ENCODE peak calls at places on chromosomes 2 and 18, in four cellular contexts. U is progenitor cell of endocrine pancreas, V is body of pancreas, B is left lung. J is an unnamed sample.

GRCh38 chr2:80302465-80303005 is 2.0 kb downstream of the LRRTM1 start:
- DNase-seq in U (no peak), V (no peak), B (no peak), J (peak; percentile 22)

GRCh38 chr2:9191044-9191481 is 15.5 kb upstream of the ASAP2 start:
- DNase-seq in U (no peak), V (peak; percentile 87), B (peak; percentile 63), J (peak; percentile 44)

GRCh38 chr18:36729197-36729596 is 99.6 kb downstream of the TPGS2 start:
- DNase-seq in U (no peak), V (no peak), B (no peak), J (no peak)

GRCh38 chr2:158935617-158936016 is 32.8 kb upstream of the TANC1 start:
- DNase-seq in U (no peak), V (no peak), B (no peak), J (no peak)

GRCh38 chr2:212528106-212528856 is 10.3 kb downstream of the ERBB4 start:
- DNase-seq in U (no peak), V (no peak), B (no peak), J (no peak)

GRCh38 chr2:45199973-45200372 is 190.7 kb upstream of the SIX2 start:
- DNase-seq in U (no peak), V (no peak), B (no peak), J (no peak)

GRCh38 chr2:100781523-100782375 is 38.2 kb upstream of the NPAS2 start:
- DNase-seq in U (no peak), V (no peak), B (no peak), J (no peak)

GRCh38 chr2:230208576-230208975 is 11.2 kb downstream of the SP110 start:
- DNase-seq in U (no peak), V (no peak), B (no peak), J (no peak)

GRCh38 chr2:179250084-179250483 is 14.5 kb downstream of the SESTD1 start:
- DNase-seq in U (no peak), V (no peak), B (no peak), J (no peak)

GRCh38 chr2:171564463-171564862 is 42.2 kb downstream of the CYBRD1 start:
- DNase-seq in U (no peak), V (no peak), B (no peak), J (no peak)

GRCh38 chr2:183665403-183665802 is 541.2 kb downstream of the NUP35 start:
- DNase-seq in U (no peak), V (no peak), B (no peak), J (no peak)

GRCh38 chr18:63422862-63423304 is 607 bp upstream of the VPS4B start:
- DNase-seq in U (no peak), V (no peak), B (no peak), J (no peak)

GRCh38 chr18:62324917-62325805 is at the start of gene TNFRSF11A:
- DNase-seq in U (peak; percentile 51), V (peak; percentile 68), B (no peak), J (peak; percentile 84)

GRCh38 chr18:57436965-57437333 is 1.8 kb downstream of the ONECUT2 start:
- DNase-seq in U (no peak), V (no peak), B (no peak), J (no peak)

GRCh38 chr18:57438669-57439616 is 3.8 kb downstream of the ONECUT2 start:
- DNase-seq in U (no peak), V (no peak), B (no peak), J (no peak)

GRCh38 chr18:57439617-57439975 is 4.4 kb downstream of the ONECUT2 start:
- DNase-seq in U (peak; percentile 41), V (no peak), B (no peak), J (no peak)

GRCh38 chr18:57437433-57437781 is 2.2 kb downstream of the ONECUT2 start:
- DNase-seq in U (peak; percentile 16), V (no peak), B (no peak), J (no peak)

DNA sequence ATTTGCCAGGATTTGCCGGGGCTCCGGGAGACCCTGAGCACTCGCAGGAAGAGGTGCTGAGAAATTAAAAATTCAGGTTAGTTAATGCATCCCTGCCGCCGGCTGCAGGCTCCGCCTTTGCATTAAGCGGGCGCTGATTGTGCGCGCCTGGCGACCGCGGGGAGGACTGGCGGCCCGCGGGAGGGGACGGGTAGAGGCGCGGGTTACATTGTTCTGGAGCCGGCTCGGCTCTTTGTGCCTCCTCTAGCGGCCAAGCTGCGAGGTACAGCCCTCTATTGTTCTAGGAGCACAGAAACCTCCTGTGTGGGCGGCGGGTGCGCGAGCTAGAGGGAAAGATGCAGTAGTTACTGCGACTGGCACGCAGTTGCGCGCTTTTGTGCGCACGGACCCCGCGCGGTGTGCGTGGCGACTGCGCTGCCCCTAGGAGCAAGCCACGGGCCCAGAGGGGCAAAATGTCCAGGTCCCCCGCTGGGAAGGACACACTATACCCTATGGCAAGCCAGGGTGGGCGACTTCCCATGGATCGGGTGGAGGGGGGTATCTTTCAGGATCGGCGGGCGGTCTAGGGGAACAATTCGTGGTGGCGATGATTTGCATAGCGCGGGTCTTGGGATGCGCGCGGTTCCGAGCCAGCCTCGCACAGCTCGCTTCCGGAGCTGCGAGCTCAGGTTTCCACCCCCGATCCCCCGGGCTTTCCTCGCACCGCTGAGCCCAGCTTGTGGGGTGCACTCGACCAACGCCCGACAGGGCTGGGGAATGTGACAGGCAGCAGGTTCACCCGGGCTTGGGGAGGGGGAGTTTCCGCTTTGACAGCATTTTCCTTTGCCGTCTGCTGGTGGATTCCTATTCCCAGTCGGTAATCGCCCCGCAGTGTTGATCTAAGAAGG is 2.9 kb downstream of the ONECUT2 start:
- DNase-seq in U (peak; percentile 76), V (peak; percentile 72), B (peak; percentile 35), J (peak; percentile 85)
- TF ChIP-seq CTCF in U (peak; percentile 71), V (peak; percentile 81), B (peak; percentile 34), J (peak; percentile 68)

DNA sequence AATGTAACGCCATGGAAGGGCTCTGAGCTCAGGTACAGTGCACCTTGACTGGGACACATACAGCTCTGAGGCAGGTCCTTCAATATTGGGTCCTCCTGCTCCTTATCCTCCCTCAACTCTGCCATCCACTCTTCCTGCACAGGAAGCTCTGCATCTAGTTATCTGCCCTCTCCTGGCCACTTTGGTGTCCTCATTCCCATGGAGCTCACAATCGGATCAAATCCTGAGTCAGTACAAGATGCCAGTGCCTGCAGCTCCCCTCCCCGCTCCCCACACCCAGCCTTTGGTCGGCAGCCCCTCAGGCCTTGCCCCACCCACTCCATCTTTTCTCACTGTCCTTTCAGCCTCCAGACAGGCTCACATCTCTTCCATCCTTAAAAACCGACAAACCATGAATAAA is 58.0 kb downstream of the LRRFIP1 start:
- DNase-seq in U (no peak), V (no peak), B (no peak), J (no peak)
- TF ChIP-seq CTCF in U (peak; percentile 23), V (no peak), B (no peak), J (no peak)

GRCh38 chr18:3665780-3666525 is 216.0 kb downstream of the TGIF1 start:
- DNase-seq in U (peak; percentile 74), V (peak; percentile 86), B (peak; percentile 78), J (peak; percentile 86)

GRCh38 chr18:3664563-3665178 is 214.7 kb downstream of the TGIF1 start:
- DNase-seq in U (no peak), V (no peak), B (no peak), J (no peak)

GRCh38 chr18:3663870-3664512 is 214.0 kb downstream of the TGIF1 start:
- DNase-seq in U (no peak), V (no peak), B (no peak), J (no peak)

GRCh38 chr18:3666526-3667254 is 216.7 kb downstream of the TGIF1 start:
- DNase-seq in U (no peak), V (no peak), B (no peak), J (no peak)

DNA sequence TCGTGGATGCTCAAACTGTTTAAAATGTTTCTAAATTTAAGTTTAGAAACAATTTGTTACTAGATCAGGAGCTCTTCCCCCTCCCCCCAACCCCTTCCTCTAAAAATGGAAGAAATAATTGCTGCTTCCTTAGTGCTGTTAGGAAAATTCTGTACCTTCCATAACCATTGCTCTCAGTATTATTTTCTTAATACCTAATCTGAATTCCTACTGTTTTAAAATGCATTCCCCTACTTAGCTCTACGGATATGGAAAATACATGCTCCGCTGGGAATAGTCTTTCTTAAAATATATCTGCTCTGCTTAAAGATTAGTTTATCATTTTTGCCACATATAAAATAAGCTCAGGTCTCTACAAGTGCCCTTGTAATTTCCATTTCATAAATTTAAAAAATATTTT is 215.2 kb downstream of the TGIF1 start:
- DNase-seq in U (no peak), V (no peak), B (no peak), J (no peak)
- TF ChIP-seq CTCF in U (no peak), V (no peak), B (no peak), J (no peak)

DNA sequence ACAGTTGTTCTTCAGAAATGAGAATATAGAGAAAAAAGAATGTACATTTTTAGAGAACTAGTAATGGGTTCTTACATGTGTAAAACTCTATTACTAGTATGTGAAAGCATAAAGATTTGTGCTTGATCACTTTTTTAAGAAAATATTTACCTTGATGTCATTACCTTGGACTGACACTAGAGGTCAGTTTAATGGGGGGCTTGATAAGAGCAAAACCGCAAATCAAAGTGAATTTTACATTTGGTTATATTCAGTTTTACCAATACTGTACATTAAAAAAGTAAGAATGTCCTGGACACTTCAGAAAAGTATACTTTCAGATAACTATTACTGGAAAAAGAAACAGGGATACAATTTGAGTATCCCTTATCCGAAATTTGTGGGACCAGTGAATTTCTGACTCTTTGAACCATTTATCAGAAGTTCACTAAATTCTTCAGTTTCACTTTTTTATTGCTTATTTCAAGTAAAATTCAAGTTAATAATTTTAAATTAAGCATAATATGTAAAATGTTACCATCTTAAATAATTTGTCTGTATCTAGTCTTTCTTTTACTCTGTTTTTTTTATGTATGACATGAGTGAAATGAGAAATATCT is 1149.5 kb downstream of the DSC3 start:
- DNase-seq in U (no peak), V (no peak), B (no peak), J (no peak)
- TF ChIP-seq CTCF in U (peak; percentile 65), V (no peak), B (peak; percentile 27), J (peak; percentile 95)